ENCODE peak calls at places on chromosomes 6 and 20, in ten cellular contexts. One of them, this sample, is unnamed.

GRCh38 chr20:37323985-37324384 is 22.0 kb upstream of the SRC start:
- DNase-seq in NT2/D1: no peak
- DNase-seq in progenitor cell of endocrine pancreas: no peak
- DNase-seq in activated T-helper 1 cell treated with anti-CD3 and anti-CD28 coated beads, Interleukin-2, amount 50 U/mL, for 16 hours: no peak
- DNase-seq in T-cell: no peak
- DNase-seq in mucosa of gallbladder: no peak
- DNase-seq in NCI-H2081: no peak
- DNase-seq in activated gamma-delta T cell: no peak
- DNase-seq in activated T-cell treated with anti-CD3 and anti-CD28 coated beads for 4 hours: no peak
- DNase-seq in NCI-H748 treated with DMSO at 0.1 percent for 48 hours: no peak
- DNase-seq in this sample: no peak

GRCh38 chr6:118485601-118486550 is 62.2 kb upstream of the PLN start:
- DNase-seq in NCI-H2081: no peak
- DNase-seq in NCI-H748 treated with DMSO at 0.1 percent for 48 hours: no peak
- DNase-seq in mucosa of gallbladder: no peak
- DNase-seq in progenitor cell of endocrine pancreas: no peak
- DNase-seq in T-cell: no peak
- DNase-seq in activated gamma-delta T cell: no peak
- DNase-seq in activated T-helper 1 cell treated with anti-CD3 and anti-CD28 coated beads, Interleukin-2, amount 50 U/mL, for 16 hours: no peak
- DNase-seq in activated T-cell treated with anti-CD3 and anti-CD28 coated beads for 4 hours: no peak
- DNase-seq in NT2/D1: no peak
- DNase-seq in this sample: no peak

GRCh38 chr6:101761124-101761601 is 367.7 kb downstream of the GRIK2 start:
- DNase-seq in activated T-cell treated with anti-CD3 and anti-CD28 coated beads for 4 hours: no peak
- DNase-seq in NT2/D1: no peak
- DNase-seq in mucosa of gallbladder: no peak
- DNase-seq in NCI-H748 treated with DMSO at 0.1 percent for 48 hours: no peak
- DNase-seq in progenitor cell of endocrine pancreas: no peak
- DNase-seq in T-cell: no peak
- DNase-seq in NCI-H2081: no peak
- DNase-seq in activated gamma-delta T cell: no peak
- DNase-seq in activated T-helper 1 cell treated with anti-CD3 and anti-CD28 coated beads, Interleukin-2, amount 50 U/mL, for 16 hours: no peak
- DNase-seq in this sample: peak

GRCh38 chr6:167974644-167975344 is 22.7 kb upstream of the KIF25 start:
- DNase-seq in activated gamma-delta T cell: no peak
- DNase-seq in progenitor cell of endocrine pancreas: no peak
- DNase-seq in activated T-cell treated with anti-CD3 and anti-CD28 coated beads for 4 hours: no peak
- DNase-seq in mucosa of gallbladder: no peak
- DNase-seq in activated T-helper 1 cell treated with anti-CD3 and anti-CD28 coated beads, Interleukin-2, amount 50 U/mL, for 16 hours: no peak
- DNase-seq in NT2/D1: no peak
- DNase-seq in NCI-H748 treated with DMSO at 0.1 percent for 48 hours: no peak
- DNase-seq in NCI-H2081: no peak
- DNase-seq in T-cell: no peak
- DNase-seq in this sample: no peak

GRCh38 chr20:38209736-38210405 is 44.8 kb upstream of the TGM2 start:
- DNase-seq in activated T-cell treated with anti-CD3 and anti-CD28 coated beads for 4 hours: no peak
- DNase-seq in T-cell: no peak
- DNase-seq in NCI-H2081: no peak
- DNase-seq in activated gamma-delta T cell: no peak
- DNase-seq in activated T-helper 1 cell treated with anti-CD3 and anti-CD28 coated beads, Interleukin-2, amount 50 U/mL, for 16 hours: no peak
- DNase-seq in NT2/D1: no peak
- DNase-seq in mucosa of gallbladder: no peak
- DNase-seq in NCI-H748 treated with DMSO at 0.1 percent for 48 hours: no peak
- DNase-seq in progenitor cell of endocrine pancreas: no peak
- DNase-seq in this sample: no peak

GRCh38 chr6:104936766-104937535 is 20.0 kb upstream of the LIN28B start:
- DNase-seq in activated T-helper 1 cell treated with anti-CD3 and anti-CD28 coated beads, Interleukin-2, amount 50 U/mL, for 16 hours: no peak
- DNase-seq in NCI-H2081: no peak
- DNase-seq in progenitor cell of endocrine pancreas: no peak
- DNase-seq in NT2/D1: no peak
- DNase-seq in mucosa of gallbladder: no peak
- DNase-seq in activated gamma-delta T cell: no peak
- DNase-seq in T-cell: no peak
- DNase-seq in activated T-cell treated with anti-CD3 and anti-CD28 coated beads for 4 hours: no peak
- DNase-seq in NCI-H748 treated with DMSO at 0.1 percent for 48 hours: no peak
- DNase-seq in this sample: no peak

GRCh38 chr20:64080013-64080812 is at the start of gene OPRL1:
- DNase-seq in NCI-H2081: no peak
- DNase-seq in mucosa of gallbladder: no peak
- DNase-seq in activated gamma-delta T cell: peak
- DNase-seq in activated T-helper 1 cell treated with anti-CD3 and anti-CD28 coated beads, Interleukin-2, amount 50 U/mL, for 16 hours: no peak
- DNase-seq in activated T-cell treated with anti-CD3 and anti-CD28 coated beads for 4 hours: no peak
- DNase-seq in progenitor cell of endocrine pancreas: no peak
- DNase-seq in T-cell: peak
- DNase-seq in NT2/D1: no peak
- DNase-seq in NCI-H748 treated with DMSO at 0.1 percent for 48 hours: no peak
- DNase-seq in this sample: no peak

GRCh38 chr6:52352239-52353008 is 9.5 kb upstream of the PAQR8 start:
- DNase-seq in NCI-H748 treated with DMSO at 0.1 percent for 48 hours: peak
- DNase-seq in activated gamma-delta T cell: no peak
- DNase-seq in NT2/D1: no peak
- DNase-seq in activated T-cell treated with anti-CD3 and anti-CD28 coated beads for 4 hours: no peak
- DNase-seq in T-cell: no peak
- DNase-seq in mucosa of gallbladder: peak
- DNase-seq in activated T-helper 1 cell treated with anti-CD3 and anti-CD28 coated beads, Interleukin-2, amount 50 U/mL, for 16 hours: no peak
- DNase-seq in NCI-H2081: peak
- DNase-seq in progenitor cell of endocrine pancreas: no peak
- DNase-seq in this sample: no peak

GRCh38 chr20:48718914-48719578 is 108.8 kb downstream of the PREX1 start:
- DNase-seq in NCI-H2081: no peak
- DNase-seq in activated T-helper 1 cell treated with anti-CD3 and anti-CD28 coated beads, Interleukin-2, amount 50 U/mL, for 16 hours: no peak
- DNase-seq in progenitor cell of endocrine pancreas: no peak
- DNase-seq in activated T-cell treated with anti-CD3 and anti-CD28 coated beads for 4 hours: no peak
- DNase-seq in NT2/D1: no peak
- DNase-seq in T-cell: peak
- DNase-seq in mucosa of gallbladder: no peak
- DNase-seq in activated gamma-delta T cell: peak
- DNase-seq in NCI-H748 treated with DMSO at 0.1 percent for 48 hours: no peak
- DNase-seq in this sample: no peak

GRCh38 chr20:41631826-41632225 is 13.6 kb upstream of the CHD6 start:
- DNase-seq in NCI-H748 treated with DMSO at 0.1 percent for 48 hours: no peak
- DNase-seq in activated T-helper 1 cell treated with anti-CD3 and anti-CD28 coated beads, Interleukin-2, amount 50 U/mL, for 16 hours: no peak
- DNase-seq in T-cell: no peak
- DNase-seq in NT2/D1: no peak
- DNase-seq in NCI-H2081: no peak
- DNase-seq in activated gamma-delta T cell: no peak
- DNase-seq in progenitor cell of endocrine pancreas: no peak
- DNase-seq in mucosa of gallbladder: no peak
- DNase-seq in activated T-cell treated with anti-CD3 and anti-CD28 coated beads for 4 hours: no peak
- DNase-seq in this sample: no peak

GRCh38 chr6:151044465-151045441 is 179.3 kb downstream of the MTHFD1L start:
- DNase-seq in mucosa of gallbladder: peak
- DNase-seq in NT2/D1: no peak
- DNase-seq in T-cell: no peak
- DNase-seq in progenitor cell of endocrine pancreas: no peak
- DNase-seq in activated T-cell treated with anti-CD3 and anti-CD28 coated beads for 4 hours: no peak
- DNase-seq in NCI-H748 treated with DMSO at 0.1 percent for 48 hours: peak
- DNase-seq in activated gamma-delta T cell: no peak
- DNase-seq in activated T-helper 1 cell treated with anti-CD3 and anti-CD28 coated beads, Interleukin-2, amount 50 U/mL, for 16 hours: no peak
- DNase-seq in NCI-H2081: peak
- DNase-seq in this sample: no peak

GRCh38 chr6:132798820-132799538 is 542 bp upstream of the SLC18B1 start:
- DNase-seq in T-cell: peak
- DNase-seq in activated T-cell treated with anti-CD3 and anti-CD28 coated beads for 4 hours: peak
- DNase-seq in mucosa of gallbladder: peak
- DNase-seq in NCI-H748 treated with DMSO at 0.1 percent for 48 hours: peak
- DNase-seq in activated T-helper 1 cell treated with anti-CD3 and anti-CD28 coated beads, Interleukin-2, amount 50 U/mL, for 16 hours: peak
- DNase-seq in progenitor cell of endocrine pancreas: peak
- DNase-seq in NCI-H2081: peak
- DNase-seq in activated gamma-delta T cell: no peak
- DNase-seq in NT2/D1: no peak
- DNase-seq in this sample: no peak

GRCh38 chr6:118748311-118749062 is 97.1 kb upstream of the CEP85L start:
- DNase-seq in T-cell: no peak
- DNase-seq in activated gamma-delta T cell: no peak
- DNase-seq in activated T-helper 1 cell treated with anti-CD3 and anti-CD28 coated beads, Interleukin-2, amount 50 U/mL, for 16 hours: no peak
- DNase-seq in NT2/D1: peak
- DNase-seq in progenitor cell of endocrine pancreas: no peak
- DNase-seq in NCI-H748 treated with DMSO at 0.1 percent for 48 hours: no peak
- DNase-seq in mucosa of gallbladder: no peak
- DNase-seq in activated T-cell treated with anti-CD3 and anti-CD28 coated beads for 4 hours: no peak
- DNase-seq in NCI-H2081: peak
- DNase-seq in this sample: no peak

GRCh38 chr6:1055015-1055921 is 256.6 kb upstream of the FOXQ1 start:
- DNase-seq in NCI-H2081: no peak
- DNase-seq in activated T-helper 1 cell treated with anti-CD3 and anti-CD28 coated beads, Interleukin-2, amount 50 U/mL, for 16 hours: no peak
- DNase-seq in activated gamma-delta T cell: no peak
- DNase-seq in T-cell: no peak
- DNase-seq in progenitor cell of endocrine pancreas: no peak
- DNase-seq in mucosa of gallbladder: peak
- DNase-seq in activated T-cell treated with anti-CD3 and anti-CD28 coated beads for 4 hours: no peak
- DNase-seq in NCI-H748 treated with DMSO at 0.1 percent for 48 hours: no peak
- DNase-seq in NT2/D1: no peak
- DNase-seq in this sample: no peak

GRCh38 chr6:17032595-17033591 is 69.0 kb upstream of the STMND1 start:
- DNase-seq in T-cell: no peak
- DNase-seq in NCI-H748 treated with DMSO at 0.1 percent for 48 hours: no peak
- DNase-seq in activated gamma-delta T cell: no peak
- DNase-seq in activated T-helper 1 cell treated with anti-CD3 and anti-CD28 coated beads, Interleukin-2, amount 50 U/mL, for 16 hours: no peak
- DNase-seq in progenitor cell of endocrine pancreas: no peak
- DNase-seq in NT2/D1: no peak
- DNase-seq in activated T-cell treated with anti-CD3 and anti-CD28 coated beads for 4 hours: no peak
- DNase-seq in NCI-H2081: peak
- DNase-seq in mucosa of gallbladder: peak
- DNase-seq in this sample: peak

GRCh38 chr6:141580121-141580520 is 552.6 kb upstream of the GJE1 start:
- DNase-seq in T-cell: no peak
- DNase-seq in activated gamma-delta T cell: no peak
- DNase-seq in NT2/D1: no peak
- DNase-seq in progenitor cell of endocrine pancreas: no peak
- DNase-seq in mucosa of gallbladder: no peak
- DNase-seq in NCI-H748 treated with DMSO at 0.1 percent for 48 hours: no peak
- DNase-seq in activated T-cell treated with anti-CD3 and anti-CD28 coated beads for 4 hours: no peak
- DNase-seq in NCI-H2081: no peak
- DNase-seq in activated T-helper 1 cell treated with anti-CD3 and anti-CD28 coated beads, Interleukin-2, amount 50 U/mL, for 16 hours: no peak
- DNase-seq in this sample: no peak

GRCh38 chr20:35342154-35342769 is 50.0 kb upstream of the FAM83C start:
- DNase-seq in T-cell: no peak
- DNase-seq in NCI-H748 treated with DMSO at 0.1 percent for 48 hours: no peak
- DNase-seq in activated gamma-delta T cell: no peak
- DNase-seq in progenitor cell of endocrine pancreas: no peak
- DNase-seq in NCI-H2081: peak
- DNase-seq in mucosa of gallbladder: no peak
- DNase-seq in NT2/D1: peak
- DNase-seq in activated T-cell treated with anti-CD3 and anti-CD28 coated beads for 4 hours: no peak
- DNase-seq in activated T-helper 1 cell treated with anti-CD3 and anti-CD28 coated beads, Interleukin-2, amount 50 U/mL, for 16 hours: no peak
- DNase-seq in this sample: no peak

GRCh38 chr6:13120483-13121482 is 207.6 kb downstream of the TBC1D7 start:
- DNase-seq in progenitor cell of endocrine pancreas: no peak
- DNase-seq in activated T-helper 1 cell treated with anti-CD3 and anti-CD28 coated beads, Interleukin-2, amount 50 U/mL, for 16 hours: no peak
- DNase-seq in activated T-cell treated with anti-CD3 and anti-CD28 coated beads for 4 hours: no peak
- DNase-seq in mucosa of gallbladder: no peak
- DNase-seq in NT2/D1: no peak
- DNase-seq in NCI-H748 treated with DMSO at 0.1 percent for 48 hours: no peak
- DNase-seq in activated gamma-delta T cell: no peak
- DNase-seq in NCI-H2081: no peak
- DNase-seq in T-cell: no peak
- DNase-seq in this sample: no peak

GRCh38 chr20:4740774-4741431 is 19.2 kb downstream of the PRND start:
- DNase-seq in activated T-cell treated with anti-CD3 and anti-CD28 coated beads for 4 hours: peak
- DNase-seq in activated T-helper 1 cell treated with anti-CD3 and anti-CD28 coated beads, Interleukin-2, amount 50 U/mL, for 16 hours: peak
- DNase-seq in NCI-H748 treated with DMSO at 0.1 percent for 48 hours: peak
- DNase-seq in progenitor cell of endocrine pancreas: peak
- DNase-seq in activated gamma-delta T cell: no peak
- DNase-seq in NT2/D1: peak
- DNase-seq in mucosa of gallbladder: peak
- DNase-seq in T-cell: peak
- DNase-seq in NCI-H2081: peak
- DNase-seq in this sample: peak

GRCh38 chr20:4736875-4737274 is 15.2 kb downstream of the PRND start:
- DNase-seq in progenitor cell of endocrine pancreas: no peak
- DNase-seq in NCI-H2081: no peak
- DNase-seq in activated T-helper 1 cell treated with anti-CD3 and anti-CD28 coated beads, Interleukin-2, amount 50 U/mL, for 16 hours: no peak
- DNase-seq in T-cell: no peak
- DNase-seq in activated T-cell treated with anti-CD3 and anti-CD28 coated beads for 4 hours: no peak
- DNase-seq in NT2/D1: no peak
- DNase-seq in NCI-H748 treated with DMSO at 0.1 percent for 48 hours: no peak
- DNase-seq in activated gamma-delta T cell: no peak
- DNase-seq in mucosa of gallbladder: no peak
- DNase-seq in this sample: no peak

GRCh38 chr6:139540276-139540675 is 165.8 kb upstream of the CITED2 start:
- DNase-seq in T-cell: peak
- DNase-seq in NCI-H748 treated with DMSO at 0.1 percent for 48 hours: no peak
- DNase-seq in activated T-cell treated with anti-CD3 and anti-CD28 coated beads for 4 hours: no peak
- DNase-seq in activated gamma-delta T cell: no peak
- DNase-seq in progenitor cell of endocrine pancreas: no peak
- DNase-seq in NCI-H2081: no peak
- DNase-seq in mucosa of gallbladder: no peak
- DNase-seq in NT2/D1: no peak
- DNase-seq in activated T-helper 1 cell treated with anti-CD3 and anti-CD28 coated beads, Interleukin-2, amount 50 U/mL, for 16 hours: no peak
- DNase-seq in this sample: no peak

GRCh38 chr6:40950986-40951730 is 87.9 kb downstream of the UNC5CL start:
- DNase-seq in T-cell: no peak
- DNase-seq in NCI-H748 treated with DMSO at 0.1 percent for 48 hours: no peak
- DNase-seq in activated gamma-delta T cell: no peak
- DNase-seq in activated T-helper 1 cell treated with anti-CD3 and anti-CD28 coated beads, Interleukin-2, amount 50 U/mL, for 16 hours: no peak
- DNase-seq in mucosa of gallbladder: no peak
- DNase-seq in NCI-H2081: no peak
- DNase-seq in progenitor cell of endocrine pancreas: no peak
- DNase-seq in activated T-cell treated with anti-CD3 and anti-CD28 coated beads for 4 hours: no peak
- DNase-seq in NT2/D1: no peak
- DNase-seq in this sample: no peak

GRCh38 chr6:139839506-139840156 is 465.2 kb upstream of the CITED2 start:
- DNase-seq in activated T-cell treated with anti-CD3 and anti-CD28 coated beads for 4 hours: no peak
- DNase-seq in T-cell: no peak
- DNase-seq in progenitor cell of endocrine pancreas: no peak
- DNase-seq in NCI-H748 treated with DMSO at 0.1 percent for 48 hours: no peak
- DNase-seq in activated gamma-delta T cell: no peak
- DNase-seq in mucosa of gallbladder: peak
- DNase-seq in NT2/D1: no peak
- DNase-seq in activated T-helper 1 cell treated with anti-CD3 and anti-CD28 coated beads, Interleukin-2, amount 50 U/mL, for 16 hours: no peak
- DNase-seq in NCI-H2081: no peak
- DNase-seq in this sample: no peak

GRCh38 chr6:33621396-33622388 is 570 bp downstream of the ITPR3 start:
- DNase-seq in mucosa of gallbladder: no peak
- DNase-seq in activated T-cell treated with anti-CD3 and anti-CD28 coated beads for 4 hours: peak
- DNase-seq in progenitor cell of endocrine pancreas: no peak
- DNase-seq in activated T-helper 1 cell treated with anti-CD3 and anti-CD28 coated beads, Interleukin-2, amount 50 U/mL, for 16 hours: no peak
- DNase-seq in activated gamma-delta T cell: peak
- DNase-seq in NCI-H2081: peak
- DNase-seq in NCI-H748 treated with DMSO at 0.1 percent for 48 hours: peak
- DNase-seq in T-cell: no peak
- DNase-seq in NT2/D1: no peak
- DNase-seq in this sample: no peak

GRCh38 chr20:9978395-9979004 is 56.3 kb upstream of the ANKEF1 start:
- DNase-seq in NCI-H748 treated with DMSO at 0.1 percent for 48 hours: peak
- DNase-seq in NT2/D1: peak
- DNase-seq in NCI-H2081: peak
- DNase-seq in mucosa of gallbladder: peak
- DNase-seq in T-cell: peak
- DNase-seq in activated gamma-delta T cell: no peak
- DNase-seq in activated T-helper 1 cell treated with anti-CD3 and anti-CD28 coated beads, Interleukin-2, amount 50 U/mL, for 16 hours: no peak
- DNase-seq in activated T-cell treated with anti-CD3 and anti-CD28 coated beads for 4 hours: peak
- DNase-seq in progenitor cell of endocrine pancreas: peak
- DNase-seq in this sample: peak

GRCh38 chr6:76466286-76466685 is 393.8 kb upstream of the IMPG1 start:
- DNase-seq in NCI-H2081: no peak
- DNase-seq in progenitor cell of endocrine pancreas: no peak
- DNase-seq in NT2/D1: no peak
- DNase-seq in activated T-cell treated with anti-CD3 and anti-CD28 coated beads for 4 hours: no peak
- DNase-seq in NCI-H748 treated with DMSO at 0.1 percent for 48 hours: no peak
- DNase-seq in T-cell: no peak
- DNase-seq in activated T-helper 1 cell treated with anti-CD3 and anti-CD28 coated beads, Interleukin-2, amount 50 U/mL, for 16 hours: no peak
- DNase-seq in activated gamma-delta T cell: no peak
- DNase-seq in mucosa of gallbladder: no peak
- DNase-seq in this sample: no peak

GRCh38 chr20:10671221-10671849 is 2.5 kb downstream of the JAG1 start:
- DNase-seq in NCI-H2081: no peak
- DNase-seq in NT2/D1: no peak
- DNase-seq in progenitor cell of endocrine pancreas: peak
- DNase-seq in activated T-helper 1 cell treated with anti-CD3 and anti-CD28 coated beads, Interleukin-2, amount 50 U/mL, for 16 hours: no peak
- DNase-seq in activated T-cell treated with anti-CD3 and anti-CD28 coated beads for 4 hours: no peak
- DNase-seq in activated gamma-delta T cell: no peak
- DNase-seq in mucosa of gallbladder: peak
- DNase-seq in NCI-H748 treated with DMSO at 0.1 percent for 48 hours: no peak
- DNase-seq in T-cell: no peak
- DNase-seq in this sample: no peak

GRCh38 chr6:95091823-95092436 is 485.4 kb upstream of the MANEA start:
- DNase-seq in activated gamma-delta T cell: no peak
- DNase-seq in NCI-H748 treated with DMSO at 0.1 percent for 48 hours: peak
- DNase-seq in NT2/D1: peak
- DNase-seq in mucosa of gallbladder: no peak
- DNase-seq in activated T-cell treated with anti-CD3 and anti-CD28 coated beads for 4 hours: no peak
- DNase-seq in activated T-helper 1 cell treated with anti-CD3 and anti-CD28 coated beads, Interleukin-2, amount 50 U/mL, for 16 hours: no peak
- DNase-seq in NCI-H2081: peak
- DNase-seq in progenitor cell of endocrine pancreas: no peak
- DNase-seq in T-cell: no peak
- DNase-seq in this sample: peak